ENCODE peak calls at places on chromosomes 11 and 22, in seven cellular contexts. One of them, this sample, is unnamed.

GRCh38 chr11:27485930-27486773 is 13.6 kb upstream of the LGR4 start:
- DNase-seq in Daoy: peak
- DNase-seq in activated T-cell treated with anti-CD3 and anti-CD28 coated beads for 24 hours: no peak
- DNase-seq in neural progenitor cell: peak
- DNase-seq in colonic mucosa: peak
- DNase-seq in cerebellar nuclear complex: no peak
- DNase-seq in NCI-H1436: peak
- DNase-seq in this sample: peak

GRCh38 chr22:46754110-46754799 is 8.2 kb upstream of the TBC1D22A start:
- DNase-seq in cerebellar nuclear complex: no peak
- DNase-seq in Daoy: peak
- DNase-seq in NCI-H1436: no peak
- DNase-seq in colonic mucosa: peak
- DNase-seq in activated T-cell treated with anti-CD3 and anti-CD28 coated beads for 24 hours: no peak
- DNase-seq in neural progenitor cell: no peak
- DNase-seq in this sample: peak

GRCh38 chr11:12214751-12215150 is 104.4 kb downstream of the MICAL2 start:
- DNase-seq in cerebellar nuclear complex: no peak
- DNase-seq in neural progenitor cell: no peak
- DNase-seq in NCI-H1436: no peak
- DNase-seq in activated T-cell treated with anti-CD3 and anti-CD28 coated beads for 24 hours: no peak
- DNase-seq in colonic mucosa: no peak
- DNase-seq in Daoy: no peak
- DNase-seq in this sample: no peak

GRCh38 chr11:123653997-123654565 is 343 bp downstream of the SCN3B start:
- DNase-seq in NCI-H1436: no peak
- DNase-seq in colonic mucosa: peak
- DNase-seq in neural progenitor cell: peak
- DNase-seq in cerebellar nuclear complex: no peak
- DNase-seq in activated T-cell treated with anti-CD3 and anti-CD28 coated beads for 24 hours: no peak
- DNase-seq in Daoy: peak
- DNase-seq in this sample: peak

GRCh38 chr11:35803115-35803514 is 140.5 kb downstream of the TRIM44 start:
- DNase-seq in Daoy: no peak
- DNase-seq in activated T-cell treated with anti-CD3 and anti-CD28 coated beads for 24 hours: no peak
- DNase-seq in NCI-H1436: no peak
- DNase-seq in cerebellar nuclear complex: no peak
- DNase-seq in neural progenitor cell: no peak
- DNase-seq in colonic mucosa: no peak
- DNase-seq in this sample: peak

GRCh38 chr22:44975444-44976262 is 34.2 kb downstream of the PHF21B start:
- DNase-seq in neural progenitor cell: peak
- DNase-seq in activated T-cell treated with anti-CD3 and anti-CD28 coated beads for 24 hours: peak
- DNase-seq in Daoy: peak
- DNase-seq in colonic mucosa: peak
- DNase-seq in NCI-H1436: peak
- DNase-seq in cerebellar nuclear complex: no peak
- DNase-seq in this sample: peak

GRCh38 chr11:86220654-86221053 is 23.9 kb upstream of the EED start:
- DNase-seq in colonic mucosa: no peak
- DNase-seq in NCI-H1436: no peak
- DNase-seq in Daoy: no peak
- DNase-seq in neural progenitor cell: no peak
- DNase-seq in cerebellar nuclear complex: no peak
- DNase-seq in activated T-cell treated with anti-CD3 and anti-CD28 coated beads for 24 hours: no peak
- DNase-seq in this sample: no peak

GRCh38 chr22:31286360-31287255 is 5.7 kb downstream of the PIK3IP1 start:
- DNase-seq in NCI-H1436: no peak
- DNase-seq in cerebellar nuclear complex: no peak
- DNase-seq in colonic mucosa: peak
- DNase-seq in Daoy: no peak
- DNase-seq in neural progenitor cell: no peak
- DNase-seq in activated T-cell treated with anti-CD3 and anti-CD28 coated beads for 24 hours: peak
- DNase-seq in this sample: no peak

GRCh38 chr11:31834237-31834636 is 23.1 kb upstream of the PAX6 start:
- DNase-seq in activated T-cell treated with anti-CD3 and anti-CD28 coated beads for 24 hours: no peak
- DNase-seq in cerebellar nuclear complex: no peak
- DNase-seq in Daoy: no peak
- DNase-seq in neural progenitor cell: no peak
- DNase-seq in NCI-H1436: no peak
- DNase-seq in colonic mucosa: no peak
- DNase-seq in this sample: no peak

GRCh38 chr11:71323876-71324526 is 71.6 kb upstream of the SHANK2 start:
- DNase-seq in Daoy: no peak
- DNase-seq in colonic mucosa: no peak
- DNase-seq in NCI-H1436: no peak
- DNase-seq in cerebellar nuclear complex: no peak
- DNase-seq in activated T-cell treated with anti-CD3 and anti-CD28 coated beads for 24 hours: no peak
- DNase-seq in neural progenitor cell: no peak
- DNase-seq in this sample: no peak

GRCh38 chr11:126766425-126766824 is 234.1 kb downstream of the KIRREL3 start:
- DNase-seq in cerebellar nuclear complex: no peak
- DNase-seq in NCI-H1436: no peak
- DNase-seq in activated T-cell treated with anti-CD3 and anti-CD28 coated beads for 24 hours: no peak
- DNase-seq in Daoy: no peak
- DNase-seq in neural progenitor cell: no peak
- DNase-seq in colonic mucosa: peak
- DNase-seq in this sample: no peak

GRCh38 chr11:123197711-123198110 is 2.7 kb upstream of the CLMP start:
- DNase-seq in NCI-H1436: no peak
- DNase-seq in neural progenitor cell: no peak
- DNase-seq in activated T-cell treated with anti-CD3 and anti-CD28 coated beads for 24 hours: no peak
- DNase-seq in Daoy: peak
- DNase-seq in cerebellar nuclear complex: no peak
- DNase-seq in colonic mucosa: no peak
- DNase-seq in this sample: peak

GRCh38 chr22:33049125-33049729 is 9.0 kb downstream of the SYN3 start:
- DNase-seq in Daoy: peak
- DNase-seq in activated T-cell treated with anti-CD3 and anti-CD28 coated beads for 24 hours: peak
- DNase-seq in cerebellar nuclear complex: peak
- DNase-seq in neural progenitor cell: peak
- DNase-seq in colonic mucosa: peak
- DNase-seq in NCI-H1436: peak
- DNase-seq in this sample: peak

GRCh38 chr22:50703726-50704509 is 31.3 kb downstream of the SHANK3 start:
- DNase-seq in cerebellar nuclear complex: no peak
- DNase-seq in neural progenitor cell: no peak
- DNase-seq in NCI-H1436: no peak
- DNase-seq in colonic mucosa: no peak
- DNase-seq in activated T-cell treated with anti-CD3 and anti-CD28 coated beads for 24 hours: no peak
- DNase-seq in Daoy: no peak
- DNase-seq in this sample: no peak